ENCODE peak calls at places on chromosomes 1 and 21, in nine cellular contexts. O is effector memory CD8-positive, alpha-beta T cell; R is HTR-8/SVneo; W is heart left ventricle; Q is BJ; D is skeletal muscle cell; I is NCI-H69; X is GM04504; P is NCI-H345. Y is an unnamed sample.

GRCh38 chr1:83077411-83077810 is 921.5 kb downstream of the TTLL7 start:
- DNase-seq in O (no peak), R (no peak), W (no peak), Q (no peak), D (peak), I (peak), X (no peak), P (no peak), Y (no peak)

GRCh38 chr21:32412998-32413504 is 545 bp downstream of the EVA1C start:
- DNase-seq in O (peak), R (no peak), W (peak), Q (no peak), D (no peak), I (peak), X (no peak), P (no peak), Y (no peak)

GRCh38 chr1:38308780-38309179 is 262.2 kb upstream of the POU3F1 start:
- DNase-seq in O (no peak), R (no peak), W (no peak), Q (no peak), D (no peak), I (no peak), X (no peak), P (peak), Y (no peak)

GRCh38 chr1:221161571-221162041 is 282.4 kb downstream of the HLX start:
- DNase-seq in O (no peak), R (no peak), W (no peak), Q (no peak), D (peak), I (no peak), X (peak), P (no peak), Y (no peak)

GRCh38 chr1:236514703-236515442 is 8.9 kb upstream of the LGALS8 start:
- DNase-seq in O (no peak), R (no peak), W (no peak), Q (no peak), D (no peak), I (peak), X (no peak), P (peak), Y (no peak)

GRCh38 chr1:35876988-35877387 is 6.0 kb upstream of the AGO1 start:
- DNase-seq in O (no peak), R (no peak), W (no peak), Q (no peak), D (no peak), I (no peak), X (no peak), P (no peak), Y (no peak)

GRCh38 chr1:24105368-24106160 is 6.4 kb downstream of the MYOM3 start:
- DNase-seq in O (no peak), R (no peak), W (no peak), Q (no peak), D (no peak), I (no peak), X (no peak), P (no peak), Y (no peak)

GRCh38 chr1:175708787-175709186 is 34.6 kb downstream of the TNR start:
- DNase-seq in O (no peak), R (no peak), W (no peak), Q (no peak), D (no peak), I (no peak), X (no peak), P (no peak), Y (no peak)

GRCh38 chr1:201826830-201827229 is 2.1 kb upstream of the IPO9 start:
- DNase-seq in O (no peak), R (peak), W (no peak), Q (no peak), D (peak), I (no peak), X (no peak), P (no peak), Y (no peak)

GRCh38 chr1:234970371-234970730 is 158.3 kb downstream of the TOMM20 start:
- DNase-seq in O (no peak), R (no peak), W (no peak), Q (no peak), D (peak), I (peak), X (no peak), P (peak), Y (peak)

GRCh38 chr1:219555031-219555667 is 57.8 kb downstream of the ZC3H11B start:
- DNase-seq in O (no peak), R (no peak), W (no peak), Q (no peak), D (peak), I (peak), X (no peak), P (peak), Y (peak)

GRCh38 chr1:230307213-230307612 is 118.9 kb downstream of the PGBD5 start:
- DNase-seq in O (no peak), R (no peak), W (no peak), Q (no peak), D (no peak), I (no peak), X (no peak), P (no peak), Y (no peak)

GRCh38 chr1:228288536-228289238 is 80.8 kb downstream of the OBSCN start:
- DNase-seq in O (no peak), R (no peak), W (peak), Q (no peak), D (no peak), I (no peak), X (no peak), P (no peak), Y (no peak)

GRCh38 chr1:153509729-153510354 is 25.9 kb downstream of the S100A6 start:
- DNase-seq in O (peak), R (no peak), W (no peak), Q (no peak), D (no peak), I (peak), X (no peak), P (peak), Y (no peak)

GRCh38 chr1:101769520-101769919 is 227.2 kb downstream of the OLFM3 start:
- DNase-seq in O (no peak), R (no peak), W (no peak), Q (no peak), D (no peak), I (peak), X (no peak), P (peak), Y (no peak)

GRCh38 chr1:54271341-54271740 is 71.4 kb downstream of the MRPL37 start:
- DNase-seq in O (no peak), R (no peak), W (peak), Q (no peak), D (no peak), I (no peak), X (no peak), P (no peak), Y (no peak)

GRCh38 chr1:222818171-222818570 is 3.3 kb downstream of the DISP1 start:
- DNase-seq in O (no peak), R (no peak), W (no peak), Q (no peak), D (no peak), I (no peak), X (no peak), P (no peak), Y (no peak)

GRCh38 chr1:25973610-25974355 is 24.1 kb downstream of the PAFAH2 start:
- DNase-seq in O (no peak), R (no peak), W (no peak), Q (no peak), D (no peak), I (no peak), X (no peak), P (no peak), Y (no peak)

GRCh38 chr1:211323156-211324063 is 3.2 kb upstream of the TRAF5 start:
- DNase-seq in O (peak), R (peak), W (no peak), Q (no peak), D (no peak), I (peak), X (peak), P (peak), Y (peak)

GRCh38 chr1:206656936-206657335 is 21.6 kb downstream of the DYRK3 start:
- DNase-seq in O (no peak), R (no peak), W (no peak), Q (no peak), D (no peak), I (no peak), X (no peak), P (no peak), Y (no peak)

GRCh38 chr1:157968503-157968902 is 24.9 kb upstream of the KIRREL1 start:
- DNase-seq in O (no peak), R (no peak), W (no peak), Q (peak), D (peak), I (peak), X (peak), P (no peak), Y (no peak)

GRCh38 chr1:229884765-229885164 is 182.3 kb upstream of the GALNT2 start:
- DNase-seq in O (no peak), R (no peak), W (no peak), Q (no peak), D (no peak), I (peak), X (no peak), P (peak), Y (no peak)

GRCh38 chr1:37473431-37474050 is 839 bp upstream of the ZC3H12A start:
- DNase-seq in O (peak), R (no peak), W (no peak), Q (no peak), D (no peak), I (peak), X (no peak), P (peak), Y (no peak)

GRCh38 chr1:229156819-229157218 is 114.1 kb upstream of the RAB4A start:
- DNase-seq in O (no peak), R (peak), W (no peak), Q (no peak), D (no peak), I (peak), X (no peak), P (no peak), Y (no peak)

GRCh38 chr1:12456979-12457378 is 161.0 kb downstream of the DHRS3 start:
- DNase-seq in O (no peak), R (no peak), W (no peak), Q (peak), D (no peak), I (peak), X (peak), P (no peak), Y (peak)

GRCh38 chr1:25001125-25001915 is 71.2 kb upstream of the RUNX3 start:
- DNase-seq in O (peak), R (no peak), W (no peak), Q (no peak), D (no peak), I (no peak), X (no peak), P (no peak), Y (no peak)

GRCh38 chr1:11280719-11281376 is 7.8 kb downstream of the UBIAD1 start:
- DNase-seq in O (no peak), R (no peak), W (no peak), Q (no peak), D (no peak), I (peak), X (no peak), P (no peak), Y (no peak)

GRCh38 chr1:82686774-82687173 is 886.0 kb downstream of the ADGRL2 start:
- DNase-seq in O (no peak), R (no peak), W (no peak), Q (no peak), D (no peak), I (no peak), X (no peak), P (no peak), Y (no peak)

GRCh38 chr1:169485427-169486280 is at the start of gene SLC19A2:
- DNase-seq in O (peak), R (peak), W (peak), Q (peak), D (peak), I (peak), X (peak), P (peak), Y (peak)

GRCh38 chr21:32256226-32256625 is 22.6 kb downstream of the MIS18A start:
- DNase-seq in O (no peak), R (no peak), W (no peak), Q (no peak), D (no peak), I (no peak), X (no peak), P (no peak), Y (no peak)

GRCh38 chr1:236550961-236551851 is 27.4 kb downstream of the LGALS8 start:
- DNase-seq in O (no peak), R (no peak), W (no peak), Q (no peak), D (no peak), I (no peak), X (no peak), P (no peak), Y (no peak)

GRCh38 chr1:150487763-150488115 is 520 bp downstream of the TARS2 start:
- DNase-seq in O (no peak), R (no peak), W (no peak), Q (no peak), D (no peak), I (peak), X (no peak), P (no peak), Y (no peak)

GRCh38 chr1:102896771-102897170 is 211.6 kb downstream of the COL11A1 start:
- DNase-seq in O (no peak), R (no peak), W (no peak), Q (no peak), D (no peak), I (no peak), X (no peak), P (no peak), Y (no peak)

GRCh38 chr1:19153169-19153568 is 56.9 kb downstream of the UBR4 start:
- DNase-seq in O (no peak), R (no peak), W (no peak), Q (no peak), D (no peak), I (no peak), X (no peak), P (no peak), Y (no peak)

GRCh38 chr21:15617968-15618367 is 111.8 kb upstream of the USP25 start:
- DNase-seq in O (no peak), R (peak), W (no peak), Q (peak), D (peak), I (peak), X (no peak), P (no peak), Y (peak)

GRCh38 chr1:105626276-105626987 is 1430.0 kb upstream of the PRMT6 start:
- DNase-seq in O (no peak), R (no peak), W (no peak), Q (no peak), D (no peak), I (no peak), X (no peak), P (no peak), Y (no peak)

GRCh38 chr1:89147707-89148106 is 21.8 kb upstream of the GBP2 start:
- DNase-seq in O (no peak), R (no peak), W (no peak), Q (no peak), D (no peak), I (no peak), X (no peak), P (no peak), Y (no peak)

GRCh38 chr1:208127284-208127683 is 116.9 kb downstream of the PLXNA2 start:
- DNase-seq in O (no peak), R (no peak), W (no peak), Q (no peak), D (no peak), I (no peak), X (no peak), P (no peak), Y (no peak)

GRCh38 chr1:110120960-110121561 is 8.8 kb downstream of the UBL4B start:
- DNase-seq in O (no peak), R (no peak), W (no peak), Q (no peak), D (no peak), I (no peak), X (no peak), P (no peak), Y (no peak)

Y was measured in astrocyte of the cerebellum.